ENCODE peak calls at places on chromosomes 3 and 15, in nine cellular contexts. One of them, this sample, is unnamed.

GRCh38 chr3:99921986-99922385 is 104.3 kb downstream of the CMSS1 start:
- DNase-seq in myocyte: no peak
- DNase-seq in substantia nigra: no peak
- DNase-seq in suprapubic skin: no peak
- DNase-seq in T-helper 2 cell: no peak
- DNase-seq in CD8-positive, alpha-beta T cell: no peak
- DNase-seq in NCI-H2081: no peak
- DNase-seq in ovary: no peak
- DNase-seq in SK-MEL-5: peak; percentile 68
- DNase-seq in this sample: no peak

GRCh38 chr3:39707314-39707909 is 102.0 kb upstream of the MYRIP start:
- DNase-seq in myocyte: peak; percentile 61
- DNase-seq in substantia nigra: no peak
- DNase-seq in suprapubic skin: no peak
- DNase-seq in T-helper 2 cell: no peak
- DNase-seq in CD8-positive, alpha-beta T cell: no peak
- DNase-seq in NCI-H2081: peak; percentile 12
- DNase-seq in ovary: no peak
- DNase-seq in SK-MEL-5: peak; percentile 56
- DNase-seq in this sample: peak; percentile 1

GRCh38 chr3:11733914-11734313 is 90.2 kb upstream of the VGLL4 start:
- DNase-seq in myocyte: peak; percentile 14
- DNase-seq in substantia nigra: no peak
- DNase-seq in suprapubic skin: no peak
- DNase-seq in T-helper 2 cell: no peak
- DNase-seq in CD8-positive, alpha-beta T cell: no peak
- DNase-seq in NCI-H2081: no peak
- DNase-seq in ovary: no peak
- DNase-seq in SK-MEL-5: no peak
- DNase-seq in this sample: no peak

GRCh38 chr3:34213481-34213880 is 415.1 kb downstream of the PDCD6IP start:
- DNase-seq in myocyte: no peak
- DNase-seq in substantia nigra: no peak
- DNase-seq in suprapubic skin: no peak
- DNase-seq in T-helper 2 cell: no peak
- DNase-seq in CD8-positive, alpha-beta T cell: no peak
- DNase-seq in NCI-H2081: peak; percentile 13
- DNase-seq in ovary: no peak
- DNase-seq in SK-MEL-5: no peak
- DNase-seq in this sample: no peak

GRCh38 chr15:91861223-91861622 is 7.7 kb downstream of the SLCO3A1 start:
- DNase-seq in myocyte: no peak
- DNase-seq in substantia nigra: no peak
- DNase-seq in suprapubic skin: no peak
- DNase-seq in T-helper 2 cell: no peak
- DNase-seq in CD8-positive, alpha-beta T cell: no peak
- DNase-seq in NCI-H2081: no peak
- DNase-seq in ovary: no peak
- DNase-seq in SK-MEL-5: no peak
- DNase-seq in this sample: no peak

GRCh38 chr3:179438836-179439235 is 12.4 kb downstream of the GNB4 start:
- DNase-seq in myocyte: no peak
- DNase-seq in substantia nigra: no peak
- DNase-seq in suprapubic skin: no peak
- DNase-seq in T-helper 2 cell: no peak
- DNase-seq in CD8-positive, alpha-beta T cell: no peak
- DNase-seq in NCI-H2081: no peak
- DNase-seq in ovary: no peak
- DNase-seq in SK-MEL-5: no peak
- DNase-seq in this sample: no peak

GRCh38 chr15:38351466-38351865 is 98.8 kb downstream of the SPRED1 start:
- DNase-seq in myocyte: no peak
- DNase-seq in substantia nigra: no peak
- DNase-seq in suprapubic skin: no peak
- DNase-seq in T-helper 2 cell: no peak
- DNase-seq in CD8-positive, alpha-beta T cell: no peak
- DNase-seq in NCI-H2081: no peak
- DNase-seq in ovary: no peak
- DNase-seq in SK-MEL-5: no peak
- DNase-seq in this sample: no peak

GRCh38 chr3:126057936-126058335 is 26.0 kb downstream of the SLC41A3 start:
- DNase-seq in myocyte: no peak
- DNase-seq in substantia nigra: no peak
- DNase-seq in suprapubic skin: no peak
- DNase-seq in T-helper 2 cell: no peak
- DNase-seq in CD8-positive, alpha-beta T cell: no peak
- DNase-seq in NCI-H2081: no peak
- DNase-seq in ovary: no peak
- DNase-seq in SK-MEL-5: no peak
- DNase-seq in this sample: no peak

GRCh38 chr3:161559177-161559998 is 62.8 kb downstream of the OTOL1 start:
- DNase-seq in myocyte: peak; percentile 51
- DNase-seq in substantia nigra: no peak
- DNase-seq in suprapubic skin: no peak
- DNase-seq in T-helper 2 cell: no peak
- DNase-seq in CD8-positive, alpha-beta T cell: no peak
- DNase-seq in NCI-H2081: peak; percentile 75
- DNase-seq in ovary: no peak
- DNase-seq in SK-MEL-5: peak; percentile 75
- DNase-seq in this sample: peak; percentile 52

GRCh38 chr3:23726811-23727548 is 78.8 kb upstream of the UBE2E1 start:
- DNase-seq in myocyte: no peak
- DNase-seq in substantia nigra: no peak
- DNase-seq in suprapubic skin: no peak
- DNase-seq in T-helper 2 cell: no peak
- DNase-seq in CD8-positive, alpha-beta T cell: no peak
- DNase-seq in NCI-H2081: no peak
- DNase-seq in ovary: no peak
- DNase-seq in SK-MEL-5: peak; percentile 25
- DNase-seq in this sample: no peak

GRCh38 chr3:124115965-124116364 is 124.0 kb upstream of the ROPN1 start:
- DNase-seq in myocyte: no peak
- DNase-seq in substantia nigra: no peak
- DNase-seq in suprapubic skin: no peak
- DNase-seq in T-helper 2 cell: no peak
- DNase-seq in CD8-positive, alpha-beta T cell: no peak
- DNase-seq in NCI-H2081: no peak
- DNase-seq in ovary: no peak
- DNase-seq in SK-MEL-5: no peak
- DNase-seq in this sample: no peak

GRCh38 chr3:194998417-194998816 is 272.5 kb downstream of the XXYLT1 start:
- DNase-seq in myocyte: no peak
- DNase-seq in substantia nigra: no peak
- DNase-seq in suprapubic skin: no peak
- DNase-seq in T-helper 2 cell: no peak
- DNase-seq in CD8-positive, alpha-beta T cell: no peak
- DNase-seq in NCI-H2081: no peak
- DNase-seq in ovary: no peak
- DNase-seq in SK-MEL-5: no peak
- DNase-seq in this sample: no peak

GRCh38 chr3:27671101-27671500 is 51.0 kb downstream of the EOMES start:
- DNase-seq in myocyte: no peak
- DNase-seq in substantia nigra: no peak
- DNase-seq in suprapubic skin: no peak
- DNase-seq in T-helper 2 cell: no peak
- DNase-seq in CD8-positive, alpha-beta T cell: no peak
- DNase-seq in NCI-H2081: no peak
- DNase-seq in ovary: no peak
- DNase-seq in SK-MEL-5: no peak
- DNase-seq in this sample: no peak

GRCh38 chr3:38001456-38002081 is 11.0 kb downstream of the VILL start:
- DNase-seq in myocyte: no peak
- DNase-seq in substantia nigra: no peak
- DNase-seq in suprapubic skin: peak; percentile 59
- DNase-seq in T-helper 2 cell: no peak
- DNase-seq in CD8-positive, alpha-beta T cell: no peak
- DNase-seq in NCI-H2081: no peak
- DNase-seq in ovary: peak; percentile 21
- DNase-seq in SK-MEL-5: no peak
- DNase-seq in this sample: no peak

GRCh38 chr3:54859204-54859603 is 68.7 kb downstream of the LRTM1 start:
- DNase-seq in myocyte: peak; percentile 28
- DNase-seq in substantia nigra: no peak
- DNase-seq in suprapubic skin: no peak
- DNase-seq in T-helper 2 cell: no peak
- DNase-seq in CD8-positive, alpha-beta T cell: no peak
- DNase-seq in NCI-H2081: no peak
- DNase-seq in ovary: no peak
- DNase-seq in SK-MEL-5: no peak
- DNase-seq in this sample: no peak

GRCh38 chr3:98956008-98956407 is 54.5 kb upstream of the DCBLD2 start:
- DNase-seq in myocyte: no peak
- DNase-seq in substantia nigra: no peak
- DNase-seq in suprapubic skin: no peak
- DNase-seq in T-helper 2 cell: no peak
- DNase-seq in CD8-positive, alpha-beta T cell: no peak
- DNase-seq in NCI-H2081: no peak
- DNase-seq in ovary: no peak
- DNase-seq in SK-MEL-5: no peak
- DNase-seq in this sample: no peak

GRCh38 chr3:41690766-41691563 is 270.9 kb downstream of the ULK4 start:
- DNase-seq in myocyte: peak; percentile 47
- DNase-seq in substantia nigra: no peak
- DNase-seq in suprapubic skin: no peak
- DNase-seq in T-helper 2 cell: no peak
- DNase-seq in CD8-positive, alpha-beta T cell: no peak
- DNase-seq in NCI-H2081: no peak
- DNase-seq in ovary: no peak
- DNase-seq in SK-MEL-5: no peak
- DNase-seq in this sample: no peak

GRCh38 chr15:60708684-60709083 is 229.7 kb upstream of the ICE2 start:
- DNase-seq in myocyte: no peak
- DNase-seq in substantia nigra: no peak
- DNase-seq in suprapubic skin: no peak
- DNase-seq in T-helper 2 cell: no peak
- DNase-seq in CD8-positive, alpha-beta T cell: no peak
- DNase-seq in NCI-H2081: no peak
- DNase-seq in ovary: no peak
- DNase-seq in SK-MEL-5: no peak
- DNase-seq in this sample: no peak

GRCh38 chr3:130783629-130784028 is 37.0 kb upstream of the PIK3R4 start:
- DNase-seq in myocyte: peak; percentile 3
- DNase-seq in substantia nigra: no peak
- DNase-seq in suprapubic skin: no peak
- DNase-seq in T-helper 2 cell: no peak
- DNase-seq in CD8-positive, alpha-beta T cell: no peak
- DNase-seq in NCI-H2081: no peak
- DNase-seq in ovary: no peak
- DNase-seq in SK-MEL-5: peak; percentile 89
- DNase-seq in this sample: no peak

GRCh38 chr3:94525039-94525438 is 462.2 kb downstream of the NSUN3 start:
- DNase-seq in myocyte: peak; percentile 36
- DNase-seq in substantia nigra: no peak
- DNase-seq in suprapubic skin: no peak
- DNase-seq in T-helper 2 cell: no peak
- DNase-seq in CD8-positive, alpha-beta T cell: no peak
- DNase-seq in NCI-H2081: peak; percentile 11
- DNase-seq in ovary: peak; percentile 41
- DNase-seq in SK-MEL-5: peak; percentile 77
- DNase-seq in this sample: no peak

GRCh38 chr15:63156708-63157065 is 590 bp downstream of the RPS27L start:
- DNase-seq in myocyte: peak; percentile 83
- DNase-seq in substantia nigra: no peak
- DNase-seq in suprapubic skin: no peak
- DNase-seq in T-helper 2 cell: no peak
- DNase-seq in CD8-positive, alpha-beta T cell: peak; percentile 17
- DNase-seq in NCI-H2081: no peak
- DNase-seq in ovary: peak; percentile 28
- DNase-seq in SK-MEL-5: peak; percentile 42
- DNase-seq in this sample: peak; percentile 17

GRCh38 chr15:79315623-79316328 is 4.9 kb downstream of the TMED3 start:
- DNase-seq in myocyte: no peak
- DNase-seq in substantia nigra: peak; percentile 24
- DNase-seq in suprapubic skin: no peak
- DNase-seq in T-helper 2 cell: no peak
- DNase-seq in CD8-positive, alpha-beta T cell: no peak
- DNase-seq in NCI-H2081: no peak
- DNase-seq in ovary: no peak
- DNase-seq in SK-MEL-5: no peak
- DNase-seq in this sample: peak; percentile 44

GRCh38 chr3:196617256-196617655 is 22.2 kb upstream of the NRROS start:
- DNase-seq in myocyte: no peak
- DNase-seq in substantia nigra: no peak
- DNase-seq in suprapubic skin: no peak
- DNase-seq in T-helper 2 cell: no peak
- DNase-seq in CD8-positive, alpha-beta T cell: no peak
- DNase-seq in NCI-H2081: no peak
- DNase-seq in ovary: no peak
- DNase-seq in SK-MEL-5: no peak
- DNase-seq in this sample: no peak